ENCODE peak calls at places on chromosomes 5 and 9, in ten cellular contexts. R is neural progenitor cell; C is H1; J is spleen; M is HepG2; A is uterus; Z is fibroblast of lung; W is stomach; I is CD8-positive, alpha-beta memory T cell; Q is DND-41. F is an unnamed sample.

GRCh38 chr5:116778015-116778414 is 203.4 kb upstream of the SEMA6A start:
- DNase-seq in J (no peak), R (peak; percentile 39), W (no peak), Q (no peak), M (no peak), A (no peak), Z (no peak), I (no peak), C (peak; percentile 70), F (no peak)

GRCh38 chr9:127162046-127162445 is 39.6 kb upstream of the ANGPTL2 start:
- DNase-seq in W (no peak), R (no peak), I (no peak), C (no peak), A (no peak), Z (no peak), M (no peak), J (no peak), Q (no peak), F (peak; percentile 62)

GRCh38 chr5:138784590-138784989 is 31.4 kb downstream of the CTNNA1 start:
- DNase-seq in Q (no peak), A (no peak), C (no peak), R (no peak), M (no peak), I (no peak), Z (peak; percentile 78), W (no peak), J (no peak), F (no peak)

GRCh38 chr9:3526903-3527652 is 1.3 kb upstream of the RFX3 start:
- DNase-seq in J (peak; percentile 77), R (peak; percentile 77), M (peak; percentile 28), Q (peak; percentile 68), W (no peak), C (peak; percentile 52), Z (no peak), I (no peak), A (no peak), F (peak; percentile 2)

GRCh38 chr5:1910861-1911772 is 28.4 kb upstream of the IRX4 start:
- DNase-seq in C (no peak), R (no peak), W (no peak), A (no peak), I (no peak), Z (no peak), Q (no peak), M (no peak), J (peak; percentile 62), F (no peak)

GRCh38 chr9:4662108-4662988 is at the start of gene PLPP6:
- DNase-seq in M (peak; percentile 86), J (peak; percentile 96), C (peak; percentile 91), R (peak; percentile 91), Z (peak; percentile 80), I (peak; percentile 82), W (peak; percentile 93), Q (peak; percentile 78), A (peak; percentile 87), F (peak; percentile 74)

GRCh38 chr9:137575725-137576411 is 2.9 kb downstream of the DPH7 start:
- DNase-seq in W (no peak), Z (no peak), C (no peak), J (no peak), R (no peak), M (no peak), I (no peak), A (no peak), Q (no peak), F (no peak)

GRCh38 chr9:26210338-26210851 is 532.2 kb upstream of the TUSC1 start:
- DNase-seq in A (no peak), M (no peak), Z (peak; percentile 18), Q (no peak), W (no peak), I (no peak), C (no peak), J (no peak), R (peak; percentile 23), F (no peak)

GRCh38 chr5:75522542-75522941 is 10.9 kb downstream of the POLK start:
- DNase-seq in I (no peak), Q (no peak), C (no peak), W (no peak), Z (no peak), J (no peak), M (no peak), R (no peak), A (no peak), F (no peak)

GRCh38 chr5:135477594-135477993 is 25.4 kb upstream of the TIFAB start:
- DNase-seq in I (no peak), M (no peak), W (no peak), Q (no peak), R (peak; percentile 43), C (no peak), A (no peak), Z (no peak), J (no peak), F (no peak)
- H3K27me3 ChIP-seq in I (no peaks in the 10 kb centered on the region), M (no peaks in the 10 kb centered on the region), W (no peaks in the 10 kb centered on the region), Q (peaks cover 29% of the 10 kb centered on the region), R (peaks cover 100% of the 10 kb centered on the region), C (peaks cover 80% of the 10 kb centered on the region), A (no peaks in the 10 kb centered on the region), Z (peaks cover 3% of the 10 kb centered on the region), J (no peaks in the 10 kb centered on the region), F (no peaks in the 10 kb centered on the region)

GRCh38 chr5:97134634-97135033 is 7.8 kb downstream of the LIX1 start:
- DNase-seq in M (no peak), W (no peak), Z (no peak), A (no peak), J (no peak), C (peak; percentile 52), I (no peak), R (peak; percentile 90), Q (no peak), F (no peak)
- H3K4me3 ChIP-seq in M (no peak overlapping the region), W (no peak overlapping the region), Z (no peak overlapping the region), A (no peak overlapping the region), J (no peak overlapping the region), C (peak overlapping the region; percentile 28), I (no peak overlapping the region), R (peak overlapping the region; percentile 39), Q (no peak overlapping the region), F (no peak overlapping the region)

GRCh38 chr5:6758706-6759105 is 45.5 kb downstream of the TENT4A start:
- DNase-seq in M (no peak), I (no peak), C (no peak), W (no peak), J (no peak), Q (no peak), R (no peak), Z (no peak), A (no peak), F (no peak)
- H3K36me3 ChIP-seq in M (peaks cover 11% of the 10 kb centered on the region), I (peaks cover 28% of the 10 kb centered on the region), C (peaks cover 16% of the 10 kb centered on the region), W (peaks cover 32% of the 10 kb centered on the region), J (peaks cover 55% of the 10 kb centered on the region), Q (peaks cover 55% of the 10 kb centered on the region), R (no peaks in the 10 kb centered on the region), Z (peaks cover 19% of the 10 kb centered on the region), A (no peaks in the 10 kb centered on the region), F (peaks cover 55% of the 10 kb centered on the region)

GRCh38 chr9:93173365-93174150 is 10.4 kb upstream of the WNK2 start:
- DNase-seq in Z (no peak), I (no peak), M (no peak), Q (no peak), A (no peak), R (no peak), W (no peak), J (no peak), C (no peak), F (no peak)
- H3K27me3 ChIP-seq in Z (no peaks in the 10 kb centered on the region), I (no peaks in the 10 kb centered on the region), M (peaks cover 5% of the 10 kb centered on the region), Q (no peaks in the 10 kb centered on the region), A (no peaks in the 10 kb centered on the region), R (no peaks in the 10 kb centered on the region), W (no peaks in the 10 kb centered on the region), J (no peaks in the 10 kb centered on the region), C (no peaks in the 10 kb centered on the region), F (no peaks in the 10 kb centered on the region)

GRCh38 chr5:56123531-56124243 is 109.4 kb downstream of the ANKRD55 start:
- DNase-seq in J (peak; percentile 77), C (peak; percentile 50), Q (no peak), I (no peak), Z (peak; percentile 100), M (peak; percentile 99), R (peak; percentile 69), W (peak; percentile 27), A (peak; percentile 67), F (peak; percentile 98)
- H3K4me3 ChIP-seq in J (no peak overlapping the region), C (no peak overlapping the region), Q (no peak overlapping the region), I (no peak overlapping the region), Z (no peak overlapping the region), M (peak overlapping the region; percentile 29), R (no peak overlapping the region), W (no peak overlapping the region), A (no peak overlapping the region), F (no peak overlapping the region)

DNA sequence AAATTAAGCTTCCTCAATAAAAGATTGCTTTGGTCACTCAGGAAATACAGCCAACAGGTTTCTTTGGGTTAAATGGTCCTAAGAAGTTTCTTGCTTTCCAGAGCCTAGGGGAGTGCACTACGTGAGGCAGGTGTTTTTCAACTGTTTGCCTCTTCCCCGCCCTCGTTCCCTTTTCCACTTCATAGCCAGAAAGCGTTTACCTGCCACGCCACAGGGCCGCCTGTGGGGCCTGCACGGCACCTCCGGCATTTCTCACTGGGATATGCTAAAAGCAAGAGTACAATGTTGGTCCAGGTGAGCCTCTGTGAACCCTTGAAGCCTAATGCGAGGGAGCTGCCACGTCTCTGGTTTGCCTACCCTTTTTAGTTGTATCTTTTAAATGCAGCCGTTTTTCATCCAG is 167.6 kb upstream of the OTULINL start:
- DNase-seq in C (no peak), W (no peak), A (no peak), I (no peak), Q (no peak), J (no peak), M (no peak), Z (no peak), R (no peak), F (no peak)
- H3K36me3 ChIP-seq in C (peaks cover 9% of the 10 kb centered on the region), W (peaks cover 20% of the 10 kb centered on the region), A (no peaks in the 10 kb centered on the region), I (no peaks in the 10 kb centered on the region), Q (no peaks in the 10 kb centered on the region), J (peaks cover 92% of the 10 kb centered on the region), M (peaks cover 21% of the 10 kb centered on the region), Z (peaks cover 34% of the 10 kb centered on the region), R (no peaks in the 10 kb centered on the region), F (peaks cover 99% of the 10 kb centered on the region)